ENCODE peak calls at places on chromosomes 7 and 10, in nine cellular contexts. W, Z, G, N, P, X, L, Y and F are unnamed samples.

GRCh38 chr10:109784236-109784635 is 139.1 kb downstream of the XPNPEP1 start:
- DNase-seq in Z (no peak), N (no peak), Y (no peak), G (no peak), P (no peak), W (no peak), L (no peak), X (no peak), F (no peak)

GRCh38 chr10:22681783-22682183 is 32.6 kb downstream of the PIP4K2A start:
- DNase-seq in Z (peak; percentile 19), N (no peak), Y (peak; percentile 51), W (peak; percentile 75), P (peak; percentile 65), G (no peak), X (peak; percentile 38), L (no peak), F (no peak)

GRCh38 chr7:70317356-70317755 is 719.1 kb downstream of the AUTS2 start:
- DNase-seq in X (no peak), Y (no peak), N (no peak), G (no peak), Z (no peak), P (no peak), W (peak; percentile 57), L (no peak), F (no peak)

GRCh38 chr10:12013926-12014325 is 28.7 kb downstream of the UPF2 start:
- DNase-seq in W (no peak), P (no peak), Y (no peak), N (no peak), Z (no peak), X (no peak), L (no peak), G (no peak), F (no peak)

GRCh38 chr10:86900955-86901354 is 56.5 kb downstream of the MMRN2 start:
- DNase-seq in Y (no peak), L (no peak), P (no peak), Z (no peak), W (no peak), X (no peak), G (peak; percentile 44), N (no peak), F (no peak)

GRCh38 chr7:77734590-77735421 is 38.5 kb downstream of the RSBN1L start:
- DNase-seq in G (peak; percentile 70), X (no peak), L (no peak), Z (peak; percentile 11), P (no peak), Y (no peak), N (no peak), W (no peak), F (no peak)

GRCh38 chr7:83410989-83411591 is 237.8 kb downstream of the SEMA3E start:
- DNase-seq in W (peak; percentile 23), Z (peak; percentile 9), Y (peak; percentile 61), X (no peak), P (peak; percentile 13), N (no peak), L (no peak), G (no peak), F (no peak)

GRCh38 chr10:104334965-104335650 is 3.2 kb downstream of the ITPRIP start:
- DNase-seq in P (no peak), N (no peak), W (no peak), L (no peak), Z (no peak), Y (no peak), X (no peak), G (peak; percentile 16), F (peak; percentile 29)

GRCh38 chr7:110418651-110419270 is 672.2 kb upstream of the LRRN3 start:
- DNase-seq in W (no peak), Z (no peak), G (no peak), Y (no peak), L (no peak), N (no peak), P (no peak), X (no peak), F (no peak)

GRCh38 chr10:112779025-112779765 is 170.9 kb upstream of the TCF7L2 start:
- DNase-seq in Y (no peak), X (no peak), N (no peak), Z (no peak), P (no peak), G (no peak), W (no peak), L (no peak), F (no peak)

GRCh38 chr10:76523798-76524231 is 1092.4 kb downstream of the LRMDA start:
- DNase-seq in Y (no peak), W (no peak), P (no peak), Z (no peak), N (no peak), X (no peak), L (no peak), G (no peak), F (no peak)

GRCh38 chr7:129969881-129970446 is 17.2 kb upstream of the UBE2H start:
- DNase-seq in Y (peak; percentile 77), Z (peak; percentile 91), X (peak; percentile 91), P (no peak), G (peak; percentile 58), W (peak; percentile 84), L (no peak), N (no peak), F (no peak)

GRCh38 chr7:133705596-133705995 is 421.5 kb upstream of the LRGUK start:
- DNase-seq in P (peak; percentile 69), Y (peak; percentile 86), X (peak; percentile 80), N (no peak), L (no peak), Z (no peak), W (peak; percentile 78), G (no peak), F (no peak)

GRCh38 chr10:133326745-133327650 is 9.7 kb downstream of the CALY start:
- DNase-seq in L (no peak), N (no peak), X (no peak), Z (no peak), W (no peak), P (no peak), G (no peak), Y (no peak), F (no peak)

GRCh38 chr10:119306964-119307363 is 99.6 kb downstream of the GRK5 start:
- DNase-seq in Z (no peak), Y (no peak), N (no peak), P (no peak), X (no peak), W (no peak), G (no peak), L (no peak), F (no peak)
- TF ChIP-seq CTCF in Z (no peak), Y (no peak), N (no peak), P (no peak), X (no peak), W (no peak), G (no peak), L (no peak), F (no peak)

DNA sequence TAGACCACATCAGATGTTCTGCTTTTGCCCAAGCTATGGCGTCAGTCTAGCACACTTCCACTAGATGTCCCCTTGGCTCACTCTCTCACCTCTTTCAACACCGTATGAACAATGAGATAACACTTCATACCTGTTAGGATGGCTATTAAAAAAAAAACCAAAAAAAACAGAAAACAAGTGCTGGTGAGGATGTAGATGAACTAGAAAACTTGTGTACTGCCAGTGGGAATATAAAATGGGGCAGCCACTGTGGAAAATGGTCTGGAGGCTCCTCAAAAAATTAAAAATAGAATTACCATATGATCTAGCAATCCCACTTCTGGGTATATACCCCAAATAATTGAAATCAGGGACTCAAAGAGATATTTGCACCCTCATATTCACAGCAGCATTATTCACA is 132.2 kb downstream of the ARHGAP22 start:
- DNase-seq in N (no peak), G (no peak), P (no peak), Z (no peak), X (no peak), Y (no peak), L (no peak), W (no peak), F (no peak)
- TF ChIP-seq CTCF in N (no peak), G (no peak), P (no peak), Z (no peak), X (no peak), Y (no peak), L (no peak), W (no peak), F (no peak)

DNA sequence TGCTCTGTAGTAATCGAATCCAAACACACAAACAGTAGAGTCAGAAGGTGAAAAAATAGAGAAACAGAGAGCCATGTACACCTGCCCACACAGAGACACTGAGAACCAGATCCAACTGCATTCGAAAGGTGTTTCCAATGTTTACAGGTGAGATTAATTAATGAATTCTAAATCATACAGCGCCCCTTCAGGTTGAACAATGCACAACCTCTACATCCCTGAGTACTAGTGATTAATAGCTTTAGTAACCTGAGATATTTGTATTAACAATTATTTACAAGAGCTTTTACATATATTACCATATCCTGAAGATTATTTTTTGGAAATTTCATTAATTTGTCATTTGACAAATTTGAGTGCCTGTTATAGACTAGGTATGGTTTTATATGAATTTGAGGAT is 7.6 kb upstream of the MRC1 start:
- DNase-seq in L (no peak), P (no peak), X (no peak), W (no peak), Y (no peak), Z (no peak), N (no peak), G (peak; percentile 12), F (no peak)
- TF ChIP-seq CTCF in L (peak; percentile 31), P (peak; percentile 16), X (no peak), W (no peak), Y (no peak), Z (no peak), N (peak; percentile 42), G (peak; percentile 12), F (no peak)

DNA sequence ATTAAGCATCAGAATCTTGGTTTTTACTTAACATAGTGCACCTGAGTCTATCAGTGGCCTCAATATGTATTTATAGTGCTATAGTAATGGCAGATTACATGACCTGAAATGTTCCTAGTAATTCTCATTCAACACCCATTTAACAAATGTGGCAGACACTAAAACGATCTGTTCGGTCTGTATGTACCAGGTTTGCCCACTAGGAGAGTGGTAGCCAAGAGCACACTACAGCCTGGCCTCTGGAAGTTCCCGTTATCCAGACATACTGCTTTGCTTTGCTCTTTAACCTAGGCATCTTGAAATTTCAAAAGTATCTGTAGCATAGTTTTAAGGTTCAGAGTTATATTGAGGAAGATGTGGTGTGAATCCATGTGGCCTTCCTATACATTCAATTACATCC is 395.7 kb upstream of the NRG3 start:
- DNase-seq in P (no peak), G (no peak), Y (no peak), N (no peak), L (no peak), X (no peak), Z (no peak), W (no peak), F (no peak)
- TF ChIP-seq CTCF in P (no peak), G (no peak), Y (peak; percentile 12), N (peak; percentile 30), L (peak; percentile 13), X (no peak), Z (no peak), W (no peak), F (no peak)

GRCh38 chr7:100888988-100889760 is at the start of gene UFSP1:
- DNase-seq in N (no peak), X (no peak), Y (no peak), W (no peak), G (no peak), L (peak; percentile 56), P (no peak), Z (no peak), F (no peak)
- TF ChIP-seq CTCF in N (no peak), X (no peak), Y (no peak), W (no peak), G (no peak), L (peak; percentile 20), P (no peak), Z (no peak), F (no peak)

GRCh38 chr10:97000487-97001182 is 168.5 kb downstream of the LCOR start:
- DNase-seq in X (no peak), N (peak; percentile 54), Y (no peak), L (no peak), W (peak; percentile 50), Z (no peak), G (no peak), P (no peak), F (no peak)
- TF ChIP-seq CTCF in X (no peak), N (peak; percentile 50), Y (no peak), L (peak; percentile 9), W (no peak), Z (no peak), G (no peak), P (no peak), F (no peak)